ENCODE peak calls at places on chromosomes 1 and 21, in six cellular contexts. One of them, this sample, is unnamed.

GRCh38 chr1:184061396-184062003 is 10.0 kb downstream of the TSEN15 start:
- DNase-seq in AG09319: no peak
- DNase-seq in breast epithelium: no peak
- DNase-seq in DMS153: no peak
- DNase-seq in HT-29: no peak
- DNase-seq in CD8-positive, alpha-beta T cell: no peak
- DNase-seq in this sample: no peak

GRCh38 chr1:22903113-22903512 is 69.6 kb downstream of the LACTBL1 start:
- DNase-seq in HT-29: no peak
- DNase-seq in AG09319: no peak
- DNase-seq in DMS153: no peak
- DNase-seq in CD8-positive, alpha-beta T cell: no peak
- DNase-seq in breast epithelium: no peak
- DNase-seq in this sample: no peak

GRCh38 chr1:229024528-229025119 is 246.3 kb upstream of the RAB4A start:
- DNase-seq in DMS153: no peak
- DNase-seq in HT-29: peak; percentile 59
- DNase-seq in CD8-positive, alpha-beta T cell: no peak
- DNase-seq in AG09319: peak; percentile 30
- DNase-seq in breast epithelium: no peak
- DNase-seq in this sample: no peak

GRCh38 chr1:115815694-115816093 is 25.2 kb downstream of the NHLH2 start:
- DNase-seq in CD8-positive, alpha-beta T cell: no peak
- DNase-seq in HT-29: no peak
- DNase-seq in DMS153: no peak
- DNase-seq in AG09319: no peak
- DNase-seq in breast epithelium: no peak
- DNase-seq in this sample: no peak

GRCh38 chr21:41207401-41208388 is 39.7 kb downstream of the BACE2 start:
- DNase-seq in DMS153: no peak
- DNase-seq in HT-29: peak; percentile 8
- DNase-seq in AG09319: peak; percentile 5
- DNase-seq in breast epithelium: no peak
- DNase-seq in CD8-positive, alpha-beta T cell: no peak
- DNase-seq in this sample: no peak

GRCh38 chr1:11198851-11199628 is 9.9 kb downstream of the ANGPTL7 start:
- DNase-seq in HT-29: no peak
- DNase-seq in DMS153: no peak
- DNase-seq in AG09319: no peak
- DNase-seq in CD8-positive, alpha-beta T cell: no peak
- DNase-seq in breast epithelium: no peak
- DNase-seq in this sample: peak; percentile 41

GRCh38 chr1:117669572-117669971 is 63.7 kb downstream of the TENT5C start:
- DNase-seq in breast epithelium: no peak
- DNase-seq in CD8-positive, alpha-beta T cell: peak; percentile 5
- DNase-seq in AG09319: no peak
- DNase-seq in HT-29: no peak
- DNase-seq in DMS153: no peak
- DNase-seq in this sample: no peak

GRCh38 chr1:204630460-204630905 is 55.1 kb downstream of the LRRN2 start:
- DNase-seq in CD8-positive, alpha-beta T cell: no peak
- DNase-seq in HT-29: no peak
- DNase-seq in breast epithelium: no peak
- DNase-seq in DMS153: no peak
- DNase-seq in AG09319: no peak
- DNase-seq in this sample: no peak

GRCh38 chr1:208179303-208179702 is 64.9 kb downstream of the PLXNA2 start:
- DNase-seq in HT-29: peak; percentile 47
- DNase-seq in CD8-positive, alpha-beta T cell: no peak
- DNase-seq in AG09319: no peak
- DNase-seq in breast epithelium: no peak
- DNase-seq in DMS153: peak; percentile 26
- DNase-seq in this sample: no peak

GRCh38 chr1:36133484-36133883 is 8.5 kb upstream of the COL8A2 start:
- DNase-seq in DMS153: peak; percentile 59
- DNase-seq in CD8-positive, alpha-beta T cell: no peak
- DNase-seq in breast epithelium: no peak
- DNase-seq in AG09319: peak; percentile 91
- DNase-seq in HT-29: peak; percentile 89
- DNase-seq in this sample: no peak

GRCh38 chr1:38029081-38029681 is 16.6 kb downstream of the UTP11 start:
- DNase-seq in CD8-positive, alpha-beta T cell: no peak
- DNase-seq in breast epithelium: no peak
- DNase-seq in AG09319: no peak
- DNase-seq in HT-29: no peak
- DNase-seq in DMS153: peak; percentile 42
- DNase-seq in this sample: peak; percentile 10